ENCODE peak calls at places on chromosomes 7 and 10, in five cellular contexts. One of them, this sample, is unnamed. For H3K4me1, the result is how much of the 10 kb centered on the place peaks cover.

GRCh38 chr7:79149831-79150230 is 303.6 kb downstream of the MAGI2 start:
- DNase-seq in adrenal gland: no peak
- DNase-seq in pancreas: no peak
- DNase-seq in IMR-90: no peak
- DNase-seq in fibroblast of lung: no peak
- DNase-seq in this sample: no peak

GRCh38 chr10:131157899-131158298 is 153.6 kb downstream of the TCERG1L start:
- DNase-seq in pancreas: no peak
- DNase-seq in IMR-90: no peak
- DNase-seq in fibroblast of lung: no peak
- DNase-seq in adrenal gland: no peak
- DNase-seq in this sample: no peak

GRCh38 chr7:138396251-138397070 is 63.6 kb upstream of the TRIM24 start:
- DNase-seq in fibroblast of lung: no peak
- DNase-seq in adrenal gland: no peak
- DNase-seq in IMR-90: no peak
- DNase-seq in pancreas: peak
- DNase-seq in this sample: no peak

GRCh38 chr7:156445997-156446761 is 194.4 kb upstream of the RNF32 start:
- DNase-seq in adrenal gland: no peak
- DNase-seq in fibroblast of lung: no peak
- DNase-seq in pancreas: no peak
- DNase-seq in IMR-90: no peak
- DNase-seq in this sample: no peak

GRCh38 chr10:6123467-6124042 is 34.7 kb downstream of the RBM17 start:
- DNase-seq in fibroblast of lung: no peak
- DNase-seq in IMR-90: peak
- DNase-seq in pancreas: no peak
- DNase-seq in adrenal gland: no peak
- DNase-seq in this sample: no peak

GRCh38 chr10:73627300-73627699 is 14.0 kb downstream of the MYOZ1 start:
- DNase-seq in fibroblast of lung: no peak
- DNase-seq in pancreas: no peak
- DNase-seq in IMR-90: no peak
- DNase-seq in adrenal gland: no peak
- DNase-seq in this sample: no peak

GRCh38 chr10:104036518-104037260 is 49.0 kb downstream of the COL17A1 start:
- DNase-seq in adrenal gland: no peak
- DNase-seq in pancreas: no peak
- DNase-seq in fibroblast of lung: no peak
- DNase-seq in IMR-90: no peak
- DNase-seq in this sample: no peak

GRCh38 chr10:99758241-99758891 is 24.1 kb upstream of the ABCC2 start:
- DNase-seq in fibroblast of lung: no peak
- DNase-seq in adrenal gland: no peak
- DNase-seq in pancreas: no peak
- DNase-seq in IMR-90: peak
- DNase-seq in this sample: no peak

GRCh38 chr7:47720141-47720906 is 138.4 kb upstream of the TNS3 start:
- DNase-seq in pancreas: peak
- DNase-seq in fibroblast of lung: peak
- DNase-seq in IMR-90: peak
- DNase-seq in adrenal gland: peak
- DNase-seq in this sample: no peak

GRCh38 chr7:104149822-104150221 is 58.0 kb downstream of the ORC5 start:
- DNase-seq in fibroblast of lung: no peak
- DNase-seq in IMR-90: no peak
- DNase-seq in pancreas: no peak
- DNase-seq in adrenal gland: no peak
- DNase-seq in this sample: no peak

GRCh38 chr10:114681542-114681941 is 23.5 kb upstream of the ABLIM1 start:
- DNase-seq in IMR-90: peak
- DNase-seq in fibroblast of lung: peak
- DNase-seq in pancreas: no peak
- DNase-seq in adrenal gland: peak
- DNase-seq in this sample: no peak

GRCh38 chr10:114680557-114681117 is 22.6 kb upstream of the ABLIM1 start:
- DNase-seq in IMR-90: no peak
- DNase-seq in fibroblast of lung: no peak
- DNase-seq in adrenal gland: no peak
- DNase-seq in pancreas: no peak
- DNase-seq in this sample: no peak

GRCh38 chr10:114678806-114679205 is 20.7 kb upstream of the ABLIM1 start:
- DNase-seq in IMR-90: no peak
- DNase-seq in pancreas: no peak
- DNase-seq in adrenal gland: no peak
- DNase-seq in fibroblast of lung: no peak
- DNase-seq in this sample: no peak

GRCh38 chr10:114682121-114682520 is 24.0 kb upstream of the ABLIM1 start:
- DNase-seq in fibroblast of lung: no peak
- DNase-seq in pancreas: no peak
- DNase-seq in adrenal gland: no peak
- DNase-seq in IMR-90: no peak
- DNase-seq in this sample: no peak

DNA sequence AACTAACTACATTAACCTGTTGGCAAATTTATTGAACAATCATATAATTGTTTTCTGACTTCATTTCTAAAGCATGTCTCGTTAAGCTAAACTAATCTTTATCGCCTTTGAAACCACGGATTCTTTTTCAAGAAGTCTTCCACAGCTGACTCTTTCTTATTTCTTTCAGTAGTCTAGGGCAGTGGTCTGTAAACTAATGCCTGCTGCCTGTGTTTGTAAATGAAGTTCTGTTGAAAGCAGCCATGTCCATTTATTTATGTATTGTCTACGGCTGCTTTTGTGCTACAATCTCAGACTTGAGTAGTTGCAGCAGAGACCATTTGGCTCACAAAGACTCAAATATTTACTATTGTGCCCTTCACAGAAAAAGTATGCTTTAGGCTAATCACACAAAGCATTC is 20.2 kb upstream of the ABLIM1 start:
- DNase-seq in pancreas: no peak
- DNase-seq in adrenal gland: no peak
- DNase-seq in fibroblast of lung: no peak
- DNase-seq in IMR-90: no peak
- DNase-seq in this sample: no peak
- H3K27ac ChIP-seq in pancreas: peak
- H3K27ac ChIP-seq in adrenal gland: no peak
- H3K27ac ChIP-seq in fibroblast of lung: no peak
- H3K27ac ChIP-seq in IMR-90: no peak
- H3K27ac ChIP-seq in this sample: no peak

GRCh38 chr7:150417863-150418262 is 32.6 kb upstream of the GIMAP8 start:
- DNase-seq in pancreas: no peak
- DNase-seq in fibroblast of lung: no peak
- DNase-seq in IMR-90: no peak
- DNase-seq in adrenal gland: no peak
- DNase-seq in this sample: no peak
- TF ChIP-seq CTCF in pancreas: no peak
- TF ChIP-seq CTCF in fibroblast of lung: no peak
- TF ChIP-seq CTCF in IMR-90: peak
- TF ChIP-seq CTCF in adrenal gland: no peak
- TF ChIP-seq CTCF in this sample: no peak

GRCh38 chr10:52483587-52483986 is 169.5 kb downstream of the DKK1 start:
- DNase-seq in pancreas: no peak
- DNase-seq in fibroblast of lung: no peak
- DNase-seq in adrenal gland: no peak
- DNase-seq in IMR-90: no peak
- DNase-seq in this sample: no peak

GRCh38 chr10:52488606-52489485 is 174.8 kb downstream of the DKK1 start:
- DNase-seq in pancreas: no peak
- DNase-seq in adrenal gland: no peak
- DNase-seq in fibroblast of lung: peak
- DNase-seq in IMR-90: peak
- DNase-seq in this sample: no peak

GRCh38 chr10:52485486-52485885 is 171.4 kb downstream of the DKK1 start:
- DNase-seq in fibroblast of lung: no peak
- DNase-seq in pancreas: no peak
- DNase-seq in adrenal gland: no peak
- DNase-seq in IMR-90: no peak
- DNase-seq in this sample: no peak

GRCh38 chr10:52484426-52485065 is 170.5 kb downstream of the DKK1 start:
- DNase-seq in adrenal gland: no peak
- DNase-seq in pancreas: no peak
- DNase-seq in fibroblast of lung: no peak
- DNase-seq in IMR-90: no peak
- DNase-seq in this sample: no peak

DNA sequence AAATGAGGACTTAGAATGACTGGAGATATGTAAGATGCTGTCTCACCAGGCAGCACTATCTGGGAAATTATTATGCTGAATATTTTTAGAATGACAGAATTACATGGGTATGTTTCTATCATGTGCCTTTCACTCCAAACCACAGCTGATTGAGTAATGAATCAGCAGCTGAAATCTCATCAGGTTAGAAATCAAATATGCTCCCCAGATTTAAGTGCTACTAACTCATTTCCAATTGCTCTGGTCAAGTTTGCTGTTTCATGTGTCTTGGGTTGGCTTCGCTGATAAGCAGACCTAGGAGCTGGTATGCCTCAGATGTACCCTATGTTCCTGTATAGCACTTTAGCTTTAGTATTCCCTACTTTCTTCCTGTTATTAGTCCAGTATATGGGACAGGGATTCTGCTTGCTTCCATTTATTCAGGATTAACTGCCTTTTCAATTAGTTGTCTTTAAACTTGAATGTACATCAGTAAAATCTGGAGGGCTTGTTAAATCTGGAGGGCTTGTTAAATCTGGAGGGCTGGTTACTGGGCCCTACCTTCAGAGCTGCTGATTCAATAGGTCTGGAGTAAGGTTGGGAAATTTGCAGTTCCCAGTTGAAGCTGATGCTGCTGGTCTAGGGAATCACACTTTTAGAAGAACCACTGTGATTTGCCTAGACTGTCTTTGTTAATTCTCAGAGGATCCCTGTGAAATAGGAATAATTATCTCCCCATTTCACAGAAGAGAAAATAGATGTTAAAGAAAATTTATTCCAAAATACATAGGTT is 172.9 kb downstream of the DKK1 start:
- DNase-seq in adrenal gland: no peak
- DNase-seq in IMR-90: peak
- DNase-seq in fibroblast of lung: peak
- DNase-seq in pancreas: no peak
- DNase-seq in this sample: no peak
- H3K4me1 ChIP-seq in adrenal gland: under half
- H3K4me1 ChIP-seq in IMR-90: under half
- H3K4me1 ChIP-seq in fibroblast of lung: under half
- H3K4me1 ChIP-seq in pancreas: under half
- H3K4me1 ChIP-seq in this sample: under half

GRCh38 chr10:86756511-86757109 is at the start of gene BMPR1A:
- DNase-seq in pancreas: peak
- DNase-seq in adrenal gland: peak
- DNase-seq in IMR-90: peak
- DNase-seq in fibroblast of lung: no peak
- DNase-seq in this sample: no peak

GRCh38 chr10:86753638-86754434 is 2.6 kb upstream of the BMPR1A start:
- DNase-seq in fibroblast of lung: no peak
- DNase-seq in pancreas: no peak
- DNase-seq in adrenal gland: no peak
- DNase-seq in IMR-90: no peak
- DNase-seq in this sample: peak

GRCh38 chr10:86757110-86757790 is 831 bp downstream of the BMPR1A start:
- DNase-seq in IMR-90: peak
- DNase-seq in adrenal gland: peak
- DNase-seq in fibroblast of lung: peak
- DNase-seq in pancreas: no peak
- DNase-seq in this sample: peak

GRCh38 chr10:86755740-86756510 is 494 bp upstream of the BMPR1A start:
- DNase-seq in pancreas: peak
- DNase-seq in fibroblast of lung: peak
- DNase-seq in IMR-90: peak
- DNase-seq in adrenal gland: peak
- DNase-seq in this sample: peak

DNA sequence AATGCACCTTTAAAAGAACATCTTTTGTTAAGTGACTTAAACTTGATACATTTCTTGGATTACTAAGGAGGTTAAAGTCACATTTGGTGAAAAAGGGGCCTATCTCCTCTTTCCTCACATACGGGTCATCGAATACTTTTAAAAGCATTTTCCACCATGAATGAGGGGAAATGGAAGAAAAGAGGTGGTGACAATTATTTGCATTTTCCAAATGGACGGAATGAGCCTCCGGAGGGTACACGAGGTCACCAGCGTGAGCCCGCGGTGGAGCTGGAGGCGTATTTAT is 1.0 kb upstream of the BMPR1A start:
- DNase-seq in adrenal gland: no peak
- DNase-seq in pancreas: no peak
- DNase-seq in fibroblast of lung: no peak
- DNase-seq in IMR-90: no peak
- DNase-seq in this sample: no peak
- H3K27ac ChIP-seq in adrenal gland: peak
- H3K27ac ChIP-seq in pancreas: peak
- H3K27ac ChIP-seq in fibroblast of lung: peak
- H3K27ac ChIP-seq in IMR-90: peak
- H3K27ac ChIP-seq in this sample: peak

DNA sequence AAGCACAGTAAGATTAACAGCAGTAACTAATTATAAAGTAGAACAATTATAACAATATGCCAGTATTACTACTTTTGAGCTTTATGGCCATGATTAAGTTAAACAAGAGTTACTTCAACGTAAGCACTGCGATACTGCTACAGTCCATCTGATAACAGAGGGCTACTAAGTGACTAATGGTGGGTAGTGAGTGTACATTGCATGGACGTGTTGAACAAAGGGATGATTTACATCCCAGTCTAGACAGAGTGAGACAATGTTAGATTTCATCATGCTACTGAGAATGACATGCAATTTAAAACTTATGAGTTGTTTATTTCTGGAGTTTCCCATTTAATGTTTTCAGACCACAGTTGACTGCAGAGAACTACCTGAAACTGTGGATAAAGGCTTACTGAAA is 45.6 kb downstream of the TPST1 start:
- DNase-seq in fibroblast of lung: peak
- DNase-seq in pancreas: no peak
- DNase-seq in IMR-90: peak
- DNase-seq in adrenal gland: no peak
- DNase-seq in this sample: no peak
- TF ChIP-seq CTCF in fibroblast of lung: no peak
- TF ChIP-seq CTCF in pancreas: no peak
- TF ChIP-seq CTCF in IMR-90: no peak
- TF ChIP-seq CTCF in adrenal gland: no peak
- TF ChIP-seq CTCF in this sample: no peak

DNA sequence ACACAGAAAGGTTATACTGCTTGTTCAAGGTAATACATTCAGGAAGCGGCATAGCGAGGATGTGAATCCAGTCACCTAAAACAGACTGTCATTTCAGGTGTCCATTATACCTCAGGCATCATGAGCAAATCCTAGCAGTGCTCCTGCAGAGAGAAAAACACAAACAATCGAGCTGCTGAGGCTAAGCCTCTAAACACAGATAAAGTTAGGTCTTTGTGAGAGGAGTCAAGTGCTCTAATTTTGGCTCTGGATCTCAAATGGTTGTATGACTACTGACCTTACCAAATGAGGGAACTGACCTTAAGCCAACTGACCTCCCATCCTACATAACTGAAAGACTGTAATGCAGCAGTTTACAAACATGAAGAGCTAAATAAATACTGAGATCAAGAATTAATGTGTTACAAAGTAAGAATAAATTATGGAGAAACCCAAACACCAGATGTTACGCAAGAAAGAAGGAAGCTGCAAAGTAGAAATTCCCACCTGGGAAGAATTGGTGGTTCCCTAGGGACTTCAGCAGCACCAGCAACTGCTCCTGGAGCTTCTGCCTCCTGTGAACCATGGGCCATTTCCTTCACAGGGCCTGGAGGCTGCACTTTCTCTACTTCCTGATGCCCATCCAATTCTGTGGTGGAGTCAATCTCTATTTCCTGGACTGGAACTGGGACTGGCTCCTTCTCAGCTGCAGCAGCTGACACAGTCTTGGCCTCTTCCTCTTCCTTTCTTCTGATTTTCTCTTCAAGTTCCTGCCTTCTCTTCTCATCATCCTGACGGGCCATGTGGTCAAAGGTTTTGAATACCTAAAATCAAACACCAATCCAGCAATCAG is 5.8 kb downstream of the NUDCD3 start:
- DNase-seq in IMR-90: no peak
- DNase-seq in pancreas: no peak
- DNase-seq in adrenal gland: no peak
- DNase-seq in fibroblast of lung: no peak
- DNase-seq in this sample: no peak
- H3K4me1 ChIP-seq in IMR-90: under half
- H3K4me1 ChIP-seq in pancreas: under half
- H3K4me1 ChIP-seq in adrenal gland: under half
- H3K4me1 ChIP-seq in fibroblast of lung: under half
- H3K4me1 ChIP-seq in this sample: half or more

This sample was measured in lower lobe of right lung.